ENCODE peak calls at places on chromosome 2, in seven cellular contexts. One of them, this sample, is unnamed.

GRCh38 chr2:100898035-100898689 is 78.2 kb downstream of the NPAS2 start:
- DNase-seq in spleen: no peak
- DNase-seq in Peyer's patch: no peak
- DNase-seq in GM13977: no peak
- DNase-seq in lung: no peak
- DNase-seq in heart left ventricle: no peak
- DNase-seq in GM13976: no peak
- DNase-seq in this sample: no peak

GRCh38 chr2:42964444-42965081 is 172.2 kb upstream of the HAAO start:
- DNase-seq in GM13976: no peak
- DNase-seq in heart left ventricle: peak
- DNase-seq in lung: peak
- DNase-seq in Peyer's patch: no peak
- DNase-seq in GM13977: no peak
- DNase-seq in spleen: peak
- DNase-seq in this sample: no peak

GRCh38 chr2:17413031-17413430 is 105.2 kb downstream of the RAD51AP2 start:
- DNase-seq in Peyer's patch: no peak
- DNase-seq in GM13977: no peak
- DNase-seq in heart left ventricle: no peak
- DNase-seq in GM13976: no peak
- DNase-seq in spleen: no peak
- DNase-seq in lung: no peak
- DNase-seq in this sample: no peak

GRCh38 chr2:65064728-65065552 is 8.7 kb downstream of the CEP68 start:
- DNase-seq in spleen: peak
- DNase-seq in GM13976: peak
- DNase-seq in lung: peak
- DNase-seq in GM13977: peak
- DNase-seq in Peyer's patch: no peak
- DNase-seq in heart left ventricle: peak
- DNase-seq in this sample: peak

GRCh38 chr2:134408386-134408785 is 154.5 kb downstream of the MGAT5 start:
- DNase-seq in Peyer's patch: no peak
- DNase-seq in spleen: no peak
- DNase-seq in heart left ventricle: no peak
- DNase-seq in GM13977: no peak
- DNase-seq in GM13976: no peak
- DNase-seq in lung: no peak
- DNase-seq in this sample: no peak

GRCh38 chr2:43076676-43077075 is 149.7 kb downstream of the ZFP36L2 start:
- DNase-seq in GM13977: no peak
- DNase-seq in spleen: no peak
- DNase-seq in lung: no peak
- DNase-seq in heart left ventricle: no peak
- DNase-seq in Peyer's patch: peak
- DNase-seq in GM13976: no peak
- DNase-seq in this sample: no peak

GRCh38 chr2:198930170-198930569 is 527.6 kb downstream of the SATB2 start:
- DNase-seq in spleen: no peak
- DNase-seq in GM13977: no peak
- DNase-seq in lung: no peak
- DNase-seq in Peyer's patch: no peak
- DNase-seq in GM13976: no peak
- DNase-seq in heart left ventricle: no peak
- DNase-seq in this sample: no peak

GRCh38 chr2:188811522-188811921 is 162.7 kb upstream of the COL3A1 start:
- DNase-seq in GM13976: no peak
- DNase-seq in spleen: no peak
- DNase-seq in Peyer's patch: no peak
- DNase-seq in GM13977: no peak
- DNase-seq in heart left ventricle: no peak
- DNase-seq in lung: no peak
- DNase-seq in this sample: no peak

GRCh38 chr2:231483398-231484329 is 19.4 kb upstream of the NCL start:
- DNase-seq in lung: peak
- DNase-seq in GM13977: peak
- DNase-seq in GM13976: peak
- DNase-seq in Peyer's patch: no peak
- DNase-seq in spleen: peak
- DNase-seq in heart left ventricle: peak
- DNase-seq in this sample: peak

GRCh38 chr2:226977775-226978190 is 141.9 kb downstream of the RHBDD1 start:
- DNase-seq in lung: no peak
- DNase-seq in GM13976: no peak
- DNase-seq in Peyer's patch: no peak
- DNase-seq in GM13977: no peak
- DNase-seq in heart left ventricle: no peak
- DNase-seq in spleen: no peak
- DNase-seq in this sample: no peak

GRCh38 chr2:240571314-240571973 is 3.2 kb downstream of the RNPEPL1 start:
- DNase-seq in heart left ventricle: no peak
- DNase-seq in lung: no peak
- DNase-seq in GM13977: no peak
- DNase-seq in Peyer's patch: peak
- DNase-seq in GM13976: no peak
- DNase-seq in spleen: peak
- DNase-seq in this sample: no peak

GRCh38 chr2:178193823-178194599 is at the start of gene OSBPL6:
- DNase-seq in GM13977: peak
- DNase-seq in Peyer's patch: peak
- DNase-seq in heart left ventricle: peak
- DNase-seq in GM13976: peak
- DNase-seq in lung: peak
- DNase-seq in spleen: peak
- DNase-seq in this sample: peak
- TF ChIP-seq CTCF in GM13977: no peak
- TF ChIP-seq CTCF in Peyer's patch: peak
- TF ChIP-seq CTCF in heart left ventricle: peak
- TF ChIP-seq CTCF in GM13976: no peak
- TF ChIP-seq CTCF in lung: no peak
- TF ChIP-seq CTCF in spleen: no peak
- TF ChIP-seq CTCF in this sample: no peak

DNA sequence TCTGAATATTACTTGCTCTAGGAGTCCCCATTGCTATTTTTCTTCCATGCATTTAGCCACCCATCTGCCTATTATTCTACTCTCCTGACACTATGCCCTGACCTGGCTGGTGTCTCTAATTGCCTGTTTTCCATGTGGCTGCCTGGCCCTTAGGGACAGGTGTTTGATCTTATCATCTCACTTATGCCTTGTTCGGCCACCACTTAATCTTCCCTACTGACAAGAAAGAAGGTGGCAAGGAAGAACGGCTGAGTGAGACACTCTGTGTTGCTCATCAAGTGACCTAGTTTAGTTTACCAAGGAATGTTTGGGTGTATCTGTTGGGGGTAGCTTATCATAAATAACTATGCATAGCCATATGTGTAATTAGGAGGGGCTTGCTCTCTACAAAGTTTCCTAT is 50.4 kb upstream of the RAPH1 start:
- DNase-seq in spleen: no peak
- DNase-seq in GM13976: no peak
- DNase-seq in Peyer's patch: no peak
- DNase-seq in lung: no peak
- DNase-seq in GM13977: no peak
- DNase-seq in heart left ventricle: no peak
- DNase-seq in this sample: no peak
- TF ChIP-seq CTCF in spleen: no peak
- TF ChIP-seq CTCF in GM13976: no peak
- TF ChIP-seq CTCF in Peyer's patch: no peak
- TF ChIP-seq CTCF in lung: no peak
- TF ChIP-seq CTCF in GM13977: no peak
- TF ChIP-seq CTCF in heart left ventricle: no peak
- TF ChIP-seq CTCF in this sample: no peak

GRCh38 chr2:73176881-73177644 is 25.3 kb upstream of the NOTO start:
- DNase-seq in spleen: peak
- DNase-seq in lung: peak
- DNase-seq in heart left ventricle: peak
- DNase-seq in GM13977: peak
- DNase-seq in Peyer's patch: peak
- DNase-seq in GM13976: peak
- DNase-seq in this sample: peak

GRCh38 chr2:73176205-73176880 is 26.0 kb upstream of the NOTO start:
- DNase-seq in GM13977: peak
- DNase-seq in heart left ventricle: no peak
- DNase-seq in spleen: no peak
- DNase-seq in GM13976: no peak
- DNase-seq in lung: no peak
- DNase-seq in Peyer's patch: no peak
- DNase-seq in this sample: peak

GRCh38 chr2:73174941-73175662 is 27.3 kb upstream of the NOTO start:
- DNase-seq in GM13976: no peak
- DNase-seq in spleen: no peak
- DNase-seq in GM13977: peak
- DNase-seq in Peyer's patch: no peak
- DNase-seq in heart left ventricle: no peak
- DNase-seq in lung: no peak
- DNase-seq in this sample: no peak

GRCh38 chr2:73175663-73176204 is 26.6 kb upstream of the NOTO start:
- DNase-seq in GM13977: peak
- DNase-seq in spleen: peak
- DNase-seq in heart left ventricle: peak
- DNase-seq in GM13976: peak
- DNase-seq in lung: peak
- DNase-seq in Peyer's patch: peak
- DNase-seq in this sample: peak

DNA sequence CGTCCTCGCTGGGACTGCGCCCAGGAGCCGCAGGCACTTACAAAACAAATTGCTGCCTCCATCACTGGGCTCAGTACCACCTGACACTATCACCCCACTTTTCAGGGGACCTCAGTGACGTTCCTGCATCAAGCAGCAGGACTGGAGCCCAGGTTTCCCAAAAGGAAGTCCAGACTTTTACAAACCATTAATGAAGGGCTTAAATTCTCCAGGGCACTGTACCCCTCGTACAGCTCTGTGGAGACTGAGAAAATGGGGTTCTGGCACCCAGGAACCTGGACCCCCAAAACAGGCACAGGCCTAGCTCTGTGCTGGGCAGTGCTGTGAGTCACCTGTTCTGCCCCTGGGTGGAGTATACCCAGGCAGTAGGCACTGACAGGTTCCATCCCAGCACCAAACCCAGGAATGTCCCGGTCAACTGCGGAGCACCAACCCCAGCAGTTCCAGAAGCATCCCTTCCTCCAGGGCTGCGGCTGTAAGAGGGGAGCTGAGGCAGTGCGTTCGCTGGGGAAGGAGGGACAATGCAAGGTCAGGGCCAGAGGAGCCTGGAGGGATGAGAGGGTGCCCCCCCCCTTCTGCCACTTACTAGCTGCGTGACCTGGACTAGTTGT is 24.6 kb upstream of the NOTO start:
- DNase-seq in Peyer's patch: no peak
- DNase-seq in GM13976: no peak
- DNase-seq in heart left ventricle: no peak
- DNase-seq in GM13977: peak
- DNase-seq in lung: no peak
- DNase-seq in spleen: no peak
- DNase-seq in this sample: peak
- TF ChIP-seq CTCF in Peyer's patch: no peak
- TF ChIP-seq CTCF in GM13976: no peak
- TF ChIP-seq CTCF in heart left ventricle: peak
- TF ChIP-seq CTCF in GM13977: peak
- TF ChIP-seq CTCF in lung: no peak
- TF ChIP-seq CTCF in spleen: no peak
- TF ChIP-seq CTCF in this sample: no peak

GRCh38 chr2:53018830-53019425 is 748.7 kb upstream of the CHAC2 start:
- DNase-seq in spleen: no peak
- DNase-seq in heart left ventricle: no peak
- DNase-seq in lung: no peak
- DNase-seq in Peyer's patch: no peak
- DNase-seq in GM13977: no peak
- DNase-seq in GM13976: no peak
- DNase-seq in this sample: no peak
- TF ChIP-seq CTCF in spleen: no peak
- TF ChIP-seq CTCF in heart left ventricle: no peak
- TF ChIP-seq CTCF in lung: no peak
- TF ChIP-seq CTCF in Peyer's patch: no peak
- TF ChIP-seq CTCF in GM13977: no peak
- TF ChIP-seq CTCF in GM13976: no peak
- TF ChIP-seq CTCF in this sample: no peak

DNA sequence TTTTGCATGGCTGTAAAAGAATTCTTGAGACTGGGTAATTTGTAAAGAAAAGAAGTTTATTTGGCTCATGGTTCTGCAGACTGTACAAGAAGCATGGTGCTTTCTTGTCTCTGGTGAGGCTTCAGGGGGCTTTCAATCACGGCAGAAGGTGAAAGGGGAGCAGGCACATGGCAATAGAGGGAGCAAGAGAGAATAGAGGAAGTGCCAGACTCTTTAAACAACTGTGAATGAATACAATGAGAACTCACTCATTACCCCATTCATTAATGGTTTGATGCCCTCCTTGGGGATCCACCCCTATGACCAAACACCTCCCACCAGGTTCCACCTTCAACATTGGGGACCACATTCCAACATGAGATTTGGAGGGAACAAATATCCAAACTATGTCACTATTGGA is 463.5 kb downstream of the MTX2 start:
- DNase-seq in heart left ventricle: no peak
- DNase-seq in GM13976: no peak
- DNase-seq in Peyer's patch: no peak
- DNase-seq in lung: no peak
- DNase-seq in spleen: no peak
- DNase-seq in GM13977: no peak
- DNase-seq in this sample: no peak
- TF ChIP-seq CTCF in heart left ventricle: no peak
- TF ChIP-seq CTCF in GM13976: no peak
- TF ChIP-seq CTCF in Peyer's patch: no peak
- TF ChIP-seq CTCF in lung: no peak
- TF ChIP-seq CTCF in spleen: no peak
- TF ChIP-seq CTCF in GM13977: no peak
- TF ChIP-seq CTCF in this sample: no peak